ENCODE peak calls at places on chromosomes 16 and 17, in nine cellular contexts. G is tibial nerve; S is activated CD4-positive, alpha-beta T cell treated with anti-CD3 and anti-CD28 coated beads, Interleukin-2, amount 10 ng/mL, durations not matched to agents 7 days and 5 days; K is nephron progenitor cell; O is IMR-90; D is ACHN; T is right atrium auricular region; A is A549; H is NCI-H1930. F is an unnamed sample.

GRCh38 chr17:35679007-35679682 is 52.3 kb upstream of the RASL10B start:
- DNase-seq in G (no peak), S (no peak), K (no peak), O (no peak), D (no peak), T (no peak), A (no peak), H (no peak), F (no peak)

GRCh38 chr17:9021985-9022552 is 759 bp downstream of the NTN1 start:
- DNase-seq in G (no peak), S (no peak), K (peak), O (peak), D (no peak), T (no peak), A (no peak), H (no peak), F (peak)

GRCh38 chr16:52786105-52786504 is 239.2 kb upstream of the TOX3 start:
- DNase-seq in G (no peak), S (no peak), K (no peak), O (no peak), D (no peak), T (no peak), A (no peak), H (no peak), F (no peak)

GRCh38 chr16:22220714-22221113 is 14.6 kb downstream of the EEF2K start:
- DNase-seq in G (no peak), S (no peak), K (no peak), O (no peak), D (no peak), T (no peak), A (no peak), H (no peak), F (no peak)

GRCh38 chr17:17993366-17993765 is 20.7 kb downstream of the DRC3 start:
- DNase-seq in G (no peak), S (no peak), K (no peak), O (no peak), D (no peak), T (no peak), A (no peak), H (no peak), F (no peak)

GRCh38 chr17:72788950-72789585 is 303.4 kb downstream of the SLC39A11 start:
- DNase-seq in G (no peak), S (no peak), K (no peak), O (peak), D (no peak), T (no peak), A (no peak), H (no peak), F (no peak)

GRCh38 chr17:47275245-47275984 is 21.8 kb downstream of the ITGB3 start:
- DNase-seq in G (peak), S (no peak), K (peak), O (peak), D (no peak), T (peak), A (no peak), H (no peak), F (no peak)

GRCh38 chr16:12798171-12798570 is 5.5 kb downstream of the CPPED1 start:
- DNase-seq in G (no peak), S (no peak), K (no peak), O (no peak), D (no peak), T (no peak), A (no peak), H (no peak), F (no peak)

GRCh38 chr17:39225974-39226683 is 384 bp upstream of the STAC2 start:
- DNase-seq in G (peak), S (no peak), K (peak), O (peak), D (peak), T (no peak), A (peak), H (peak), F (peak)

GRCh38 chr17:82291582-82292250 is 18.2 kb upstream of the CSNK1D start:
- DNase-seq in G (no peak), S (no peak), K (no peak), O (no peak), D (no peak), T (no peak), A (no peak), H (no peak), F (no peak)

GRCh38 chr16:1532081-1532760 is 1.2 kb upstream of the TMEM204 start:
- DNase-seq in G (peak), S (no peak), K (no peak), O (no peak), D (no peak), T (peak), A (no peak), H (no peak), F (no peak)

GRCh38 chr16:68072038-68072695 is 13.0 kb upstream of the NFATC3 start:
- DNase-seq in G (peak), S (no peak), K (no peak), O (peak), D (no peak), T (no peak), A (no peak), H (no peak), F (no peak)

GRCh38 chr17:17328251-17328650 is 25.1 kb downstream of the NT5M start:
- DNase-seq in G (no peak), S (no peak), K (no peak), O (no peak), D (no peak), T (no peak), A (no peak), H (no peak), F (no peak)

GRCh38 chr16:30949655-30950515 is 1.0 kb downstream of the ORAI3 start:
- DNase-seq in G (peak), S (peak), K (peak), O (peak), D (peak), T (peak), A (peak), H (no peak), F (peak)

GRCh38 chr16:56321571-56321970 is 103.8 kb downstream of the AMFR start:
- DNase-seq in G (no peak), S (no peak), K (no peak), O (no peak), D (no peak), T (no peak), A (no peak), H (no peak), F (no peak)

GRCh38 chr17:5468075-5468473 is 708 bp downstream of the DHX33 start:
- DNase-seq in G (no peak), S (peak), K (no peak), O (no peak), D (no peak), T (no peak), A (peak), H (no peak), F (peak)

GRCh38 chr17:43410557-43411368 is 12.0 kb downstream of the ARL4D start:
- DNase-seq in G (no peak), S (no peak), K (no peak), O (no peak), D (peak), T (no peak), A (no peak), H (no peak), F (no peak)

GRCh38 chr17:2084129-2084765 is 29.3 kb downstream of the HIC1 start:
- DNase-seq in G (peak), S (no peak), K (no peak), O (peak), D (no peak), T (peak), A (no peak), H (no peak), F (peak)

GRCh38 chr17:41486809-41487530 is 2.7 kb downstream of the KRT36 start:
- DNase-seq in G (no peak), S (peak), K (peak), O (no peak), D (no peak), T (no peak), A (no peak), H (peak), F (peak)

GRCh38 chr17:74454197-74455024 is 12.0 kb upstream of the CD300A start:
- DNase-seq in G (peak), S (no peak), K (peak), O (peak), D (no peak), T (peak), A (peak), H (no peak), F (peak)

GRCh38 chr16:87806608-87807546 is 41.1 kb upstream of the KLHDC4 start:
- DNase-seq in G (no peak), S (peak), K (no peak), O (peak), D (peak), T (peak), A (peak), H (peak), F (peak)

GRCh38 chr17:74953129-74953687 is 17.5 kb downstream of the OTOP3 start:
- DNase-seq in G (no peak), S (no peak), K (no peak), O (no peak), D (no peak), T (no peak), A (no peak), H (no peak), F (no peak)

GRCh38 chr17:73427198-73427597 is 115.4 kb upstream of the CDC42EP4 start:
- DNase-seq in G (no peak), S (no peak), K (no peak), O (no peak), D (no peak), T (no peak), A (no peak), H (no peak), F (no peak)

GRCh38 chr17:8048736-8049135 is 9.9 kb downstream of the ALOX15B start:
- DNase-seq in G (no peak), S (no peak), K (no peak), O (no peak), D (no peak), T (no peak), A (no peak), H (no peak), F (no peak)

GRCh38 chr17:79365361-79365760 is 245.5 kb downstream of the RBFOX3 start:
- DNase-seq in G (no peak), S (no peak), K (no peak), O (no peak), D (no peak), T (no peak), A (no peak), H (no peak), F (no peak)